ENCODE peak calls at places on chromosomes 16 and 17, in four cellular contexts. V, L, Q and O are unnamed samples.

GRCh38 chr16:28212532-28212873 is 738 bp upstream of the XPO6 start:
- DNase-seq in V (peak), L (no peak), Q (no peak), O (no peak)

GRCh38 chr16:63933841-63934240 is 1188.0 kb downstream of the CDH11 start:
- DNase-seq in V (no peak), L (no peak), Q (no peak), O (no peak)

GRCh38 chr17:58323420-58324408 is 4.9 kb downstream of the TSPOAP1 start:
- DNase-seq in V (no peak), L (no peak), Q (no peak), O (no peak)

GRCh38 chr16:5502467-5502869 is 404.9 kb upstream of the EEF2KMT start:
- DNase-seq in V (no peak), L (no peak), Q (no peak), O (no peak)

GRCh38 chr16:30535777-30536190 is 1.1 kb upstream of the ZNF747 start:
- DNase-seq in V (peak), L (peak), Q (peak), O (no peak)

GRCh38 chr17:42818379-42818778 is 5.7 kb downstream of the BECN1 start:
- DNase-seq in V (no peak), L (no peak), Q (no peak), O (no peak)

GRCh38 chr16:75506107-75506506 is 10.9 kb upstream of the CHST6 start:
- DNase-seq in V (no peak), L (no peak), Q (no peak), O (no peak)

GRCh38 chr17:60390881-60391418 is 983 bp downstream of the USP32 start:
- DNase-seq in V (peak), L (peak), Q (peak), O (no peak)

GRCh38 chr17:9195961-9196668 is 174.8 kb downstream of the NTN1 start:
- DNase-seq in V (no peak), L (no peak), Q (no peak), O (no peak)

GRCh38 chr17:9968881-9969280 is 63.8 kb upstream of the RCVRN start:
- DNase-seq in V (peak), L (no peak), Q (no peak), O (no peak)

GRCh38 chr17:61470530-61471136 is 18.4 kb downstream of the TBX4 start:
- DNase-seq in V (no peak), L (no peak), Q (no peak), O (no peak)

GRCh38 chr17:66829883-66830282 is 5.0 kb upstream of the CACNG5 start:
- DNase-seq in V (no peak), L (no peak), Q (no peak), O (no peak)

GRCh38 chr17:409848-410673 is 57.5 kb upstream of the RPH3AL start:
- DNase-seq in V (peak), L (peak), Q (peak), O (peak)

GRCh38 chr17:82065638-82066303 is at the start of gene DUS1L:
- DNase-seq in V (peak), L (peak), Q (peak), O (no peak)

GRCh38 chr16:49148410-49148809 is 133.2 kb downstream of the CBLN1 start:
- DNase-seq in V (no peak), L (no peak), Q (no peak), O (no peak)

GRCh38 chr16:53949716-53950410 is 245.9 kb downstream of the FTO start:
- DNase-seq in V (peak), L (peak), Q (no peak), O (no peak)

GRCh38 chr16:22813223-22813945 is 578 bp upstream of the HS3ST2 start:
- DNase-seq in V (peak), L (peak), Q (peak), O (no peak)